ENCODE peak calls at places on chromosomes 12 and 14, in eight cellular contexts. W, N, T, H, K, A, E and I are unnamed samples.

GRCh38 chr12:108850854-108851573 is 6.4 kb downstream of the SSH1 start:
- DNase-seq in K (peak; percentile 63), N (no peak), E (no peak), A (no peak), T (no peak), H (no peak), W (peak; percentile 62), I (no peak)

GRCh38 chr14:60915781-60916180 is 65.1 kb downstream of the TRMT5 start:
- DNase-seq in N (no peak), W (no peak), H (no peak), A (no peak), E (no peak), K (no peak), T (no peak), I (no peak)

GRCh38 chr12:21774358-21775129 is at the start of gene KCNJ8:
- DNase-seq in A (peak; percentile 14), E (peak; percentile 33), T (peak; percentile 36), K (peak; percentile 84), N (no peak), H (peak; percentile 88), W (peak; percentile 85), I (no peak)

GRCh38 chr12:78802593-78802992 is 62.0 kb upstream of the SYT1 start:
- DNase-seq in H (no peak), N (no peak), A (no peak), E (no peak), T (no peak), K (no peak), W (no peak), I (no peak)

GRCh38 chr12:68268971-68269370 is 15.6 kb upstream of the IL22 start:
- DNase-seq in T (no peak), W (no peak), E (no peak), K (no peak), H (no peak), A (no peak), N (no peak), I (no peak)

GRCh38 chr14:104437703-104438102 is 141.9 kb upstream of the C14orf180 start:
- DNase-seq in A (no peak), N (no peak), H (no peak), E (no peak), T (no peak), K (no peak), W (no peak), I (no peak)

GRCh38 chr14:65423986-65424385 is 11.5 kb downstream of the FUT8 start:
- DNase-seq in H (no peak), W (no peak), T (no peak), E (no peak), A (no peak), N (no peak), K (no peak), I (no peak)

GRCh38 chr12:27198036-27198435 is 46.0 kb upstream of the STK38L start:
- DNase-seq in H (no peak), T (no peak), N (no peak), W (peak; percentile 49), E (peak; percentile 18), A (no peak), K (no peak), I (no peak)

GRCh38 chr14:52926994-52927393 is 23.9 kb downstream of the FERMT2 start:
- DNase-seq in K (no peak), T (no peak), N (no peak), E (no peak), W (no peak), H (no peak), A (no peak), I (no peak)

GRCh38 chr12:1922075-1922709 is 3.7 kb upstream of the CACNA2D4 start:
- DNase-seq in N (no peak), H (no peak), K (no peak), A (no peak), W (peak; percentile 11), E (no peak), T (peak; percentile 52), I (no peak)

GRCh38 chr14:70567791-70568190 is 32.7 kb downstream of the MED6 start:
- DNase-seq in T (no peak), N (peak; percentile 28), A (no peak), H (no peak), K (peak; percentile 6), E (no peak), W (no peak), I (no peak)

GRCh38 chr12:79298511-79298910 is 392.3 kb downstream of the PAWR start:
- DNase-seq in N (no peak), K (no peak), T (no peak), E (no peak), A (no peak), W (no peak), H (no peak), I (no peak)

GRCh38 chr12:131836193-131836592 is 8.0 kb downstream of the MMP17 start:
- DNase-seq in H (no peak), N (no peak), K (no peak), E (no peak), A (no peak), T (no peak), W (no peak), I (no peak)

GRCh38 chr12:78085562-78086182 is 255.0 kb downstream of the NAV3 start:
- DNase-seq in E (no peak), N (no peak), H (no peak), K (no peak), A (no peak), W (no peak), T (no peak), I (no peak)

GRCh38 chr14:100278702-100279101 is 27.5 kb downstream of the SLC25A29 start:
- DNase-seq in H (no peak), E (no peak), N (no peak), A (peak; percentile 47), K (no peak), W (no peak), T (no peak), I (no peak)

GRCh38 chr12:3463927-3464326 is 27.1 kb upstream of the PRMT8 start:
- DNase-seq in T (no peak), K (no peak), H (no peak), N (no peak), W (no peak), E (no peak), A (no peak), I (no peak)

GRCh38 chr12:45547822-45548221 is 181.7 kb upstream of the ARID2 start:
- DNase-seq in A (no peak), T (no peak), W (no peak), H (no peak), E (no peak), N (no peak), K (no peak), I (no peak)

GRCh38 chr12:71075743-71076142 is 82.1 kb downstream of the TSPAN8 start:
- DNase-seq in K (no peak), E (no peak), T (no peak), W (no peak), A (no peak), H (no peak), N (no peak), I (no peak)

GRCh38 chr14:58171090-58171489 is 19.1 kb upstream of the ARMH4 start:
- DNase-seq in K (peak; percentile 94), N (peak; percentile 83), T (peak; percentile 76), W (peak; percentile 63), H (peak; percentile 60), A (peak; percentile 79), E (peak; percentile 39), I (no peak)

GRCh38 chr14:34322940-34323418 is 139.1 kb downstream of the SPTSSA start:
- DNase-seq in H (peak; percentile 27), W (peak; percentile 31), N (peak; percentile 46), E (no peak), T (peak; percentile 74), K (peak; percentile 76), A (peak; percentile 15), I (no peak)

GRCh38 chr12:123062682-123063426 is 82.4 kb downstream of the ARL6IP4 start:
- DNase-seq in E (peak; percentile 24), W (no peak), K (peak; percentile 41), T (no peak), N (peak; percentile 18), A (no peak), H (no peak), I (no peak)

GRCh38 chr14:85300119-85300518 is 229.8 kb upstream of the FLRT2 start:
- DNase-seq in T (no peak), A (no peak), E (no peak), N (no peak), H (no peak), K (no peak), W (no peak), I (no peak)

GRCh38 chr14:85296466-85297210 is 233.3 kb upstream of the FLRT2 start:
- DNase-seq in E (no peak), T (no peak), A (no peak), W (no peak), N (no peak), K (no peak), H (no peak), I (no peak)

GRCh38 chr14:85301506-85301905 is 228.4 kb upstream of the FLRT2 start:
- DNase-seq in A (no peak), W (no peak), E (no peak), H (no peak), N (no peak), K (no peak), T (no peak), I (no peak)
- H3K9me3 ChIP-seq in A (no peaks in the 10 kb centered on the region), W (no peaks in the 10 kb centered on the region), E (no peaks in the 10 kb centered on the region), H (no peaks in the 10 kb centered on the region), N (peaks cover 26% of the 10 kb centered on the region), K (no peaks in the 10 kb centered on the region), T (no peaks in the 10 kb centered on the region), I (no peaks in the 10 kb centered on the region)

GRCh38 chr12:52945389-52946232 is 3.3 kb upstream of the KRT18 start:
- DNase-seq in W (no peak), E (no peak), T (peak; percentile 44), A (no peak), K (no peak), N (no peak), H (no peak), I (no peak)
- H3K4me3 ChIP-seq in W (no peak overlapping the region), E (no peak overlapping the region), T (no peak overlapping the region), A (no peak overlapping the region), K (no peak overlapping the region), N (peak overlapping the region; percentile 49), H (no peak overlapping the region), I (no peak overlapping the region)

GRCh38 chr14:32601908-32602307 is 272.8 kb downstream of the AKAP6 start:
- DNase-seq in W (no peak), H (no peak), A (no peak), E (no peak), N (no peak), T (no peak), K (no peak), I (no peak)
- TF ChIP-seq POLR2A in W (no peak), H (no peak), A (no peak), E (no peak), N (no peak), T (no peak), K (no peak), I (no peak)

GRCh38 chr12:57329219-57329618 is 78.2 kb upstream of the STAC3 start:
- DNase-seq in T (no peak), E (no peak), K (no peak), A (no peak), W (no peak), N (no peak), H (no peak), I (no peak)

GRCh38 chr12:57325395-57325794 is 74.4 kb upstream of the STAC3 start:
- DNase-seq in E (no peak), W (no peak), T (no peak), H (no peak), A (no peak), N (no peak), K (peak; percentile 15), I (no peak)

GRCh38 chr12:57332646-57333312 is 81.8 kb upstream of the STAC3 start:
- DNase-seq in N (no peak), W (no peak), A (no peak), H (no peak), K (no peak), T (no peak), E (no peak), I (no peak)

GRCh38 chr12:57334219-57334618 is 83.2 kb upstream of the STAC3 start:
- DNase-seq in K (no peak), T (no peak), H (no peak), E (no peak), W (no peak), A (no peak), N (no peak), I (no peak)

GRCh38 chr12:57330989-57331388 is 80.0 kb upstream of the STAC3 start:
- DNase-seq in N (no peak), K (no peak), A (no peak), W (no peak), H (no peak), T (no peak), E (no peak), I (no peak)
- H3K9me3 ChIP-seq in N (no peaks in the 10 kb centered on the region), K (no peaks in the 10 kb centered on the region), A (no peaks in the 10 kb centered on the region), W (no peaks in the 10 kb centered on the region), H (no peaks in the 10 kb centered on the region), T (no peaks in the 10 kb centered on the region), E (no peaks in the 10 kb centered on the region), I (no peaks in the 10 kb centered on the region)